ENCODE peak calls at places on chromosomes 16 and 17, in five cellular contexts. I, O, F, U and P are unnamed samples.

GRCh38 chr16:75909746-75910145 is 183.5 kb upstream of the CPHXL start:
- DNase-seq in O (no peak), I (no peak), F (no peak), U (no peak), P (no peak)

GRCh38 chr17:59111539-59111938 is 4.9 kb upstream of the TRIM37 start:
- DNase-seq in U (no peak), O (no peak), I (no peak), F (no peak), P (no peak)

GRCh38 chr16:87951550-87952538 is 610 bp downstream of the BANP start:
- DNase-seq in U (no peak), I (no peak), O (peak; percentile 25), F (no peak), P (no peak)

GRCh38 chr16:84648595-84649510 is 542 bp downstream of the KLHL36 start:
- DNase-seq in U (peak; percentile 47), F (peak; percentile 81), I (peak; percentile 14), O (peak; percentile 62), P (peak; percentile 23)

GRCh38 chr16:85861095-85861825 is 37.7 kb upstream of the IRF8 start:
- DNase-seq in O (no peak), I (no peak), F (no peak), U (no peak), P (no peak)

GRCh38 chr16:49731911-49732310 is 124.0 kb downstream of the ZNF423 start:
- DNase-seq in F (no peak), U (no peak), I (no peak), O (no peak), P (no peak)

GRCh38 chr17:66417300-66417719 is 114.9 kb downstream of the PRKCA start:
- DNase-seq in U (no peak), F (no peak), O (no peak), I (peak; percentile 87), P (no peak)

GRCh38 chr17:47717845-47718621 is 15.0 kb upstream of the TBX21 start:
- DNase-seq in F (no peak), U (peak; percentile 59), I (peak; percentile 41), O (no peak), P (no peak)

GRCh38 chr16:88697831-88698693 is 8.1 kb downstream of the RNF166 start:
- DNase-seq in F (no peak), I (no peak), O (no peak), U (peak; percentile 30), P (no peak)